ENCODE peak calls at places on chromosomes 16 and 17, in five cellular contexts. L, Q, O, U and Y are unnamed samples.
A peak's percentile ranks its signal among the peaks of the same experiment; 100 is the strongest.

GRCh38 chr17:17966399-17966798 is 5.8 kb downstream of the TOM1L2 start:
- DNase-seq in L (no peak), Q (no peak), O (no peak), U (no peak), Y (no peak)

GRCh38 chr16:57642368-57643135 is 14.1 kb downstream of the ADGRG1 start:
- DNase-seq in L (no peak), Q (no peak), O (no peak), U (no peak), Y (no peak)

GRCh38 chr16:78684040-78684611 is 584.7 kb downstream of the WWOX start:
- DNase-seq in L (no peak), Q (no peak), O (no peak), U (no peak), Y (peak; percentile 96)

GRCh38 chr16:31082368-31083045 is 6.2 kb downstream of the PRSS53 start:
- DNase-seq in L (no peak), Q (no peak), O (no peak), U (peak; percentile 15), Y (no peak)

GRCh38 chr16:11783319-11784047 is 13.6 kb downstream of the ZC3H7A start:
- DNase-seq in L (no peak), Q (no peak), O (no peak), U (no peak), Y (no peak)

GRCh38 chr16:84833142-84833495 is 13.3 kb downstream of the CRISPLD2 start:
- DNase-seq in L (no peak), Q (no peak), O (no peak), U (no peak), Y (no peak)

GRCh38 chr16:64990101-64990500 is 131.8 kb downstream of the CDH11 start:
- DNase-seq in L (no peak), Q (no peak), O (no peak), U (no peak), Y (no peak)

GRCh38 chr17:40331743-40332641 is 23.0 kb downstream of the RARA start:
- DNase-seq in L (no peak), Q (no peak), O (no peak), U (no peak), Y (no peak)

GRCh38 chr16:79348521-79349306 is 251.8 kb downstream of the MAF start:
- DNase-seq in L (no peak), Q (no peak), O (no peak), U (no peak), Y (no peak)

GRCh38 chr17:80251966-80252365 is 8.7 kb upstream of the RNF213 start:
- DNase-seq in L (no peak), Q (no peak), O (no peak), U (no peak), Y (no peak)

GRCh38 chr17:12545877-12546513 is 119.7 kb upstream of the MYOCD start:
- DNase-seq in L (peak; percentile 85), Q (peak; percentile 51), O (peak; percentile 27), U (peak; percentile 77), Y (peak; percentile 66)

GRCh38 chr17:42276359-42276608 is at the start of gene STAT5B:
- DNase-seq in L (peak; percentile 73), Q (peak; percentile 66), O (no peak), U (peak; percentile 66), Y (peak; percentile 60)

GRCh38 chr16:49940464-49941224 is 84.4 kb upstream of the CNEP1R1 start:
- DNase-seq in L (no peak), Q (no peak), O (no peak), U (no peak), Y (no peak)

GRCh38 chr17:7216242-7217112 is 3.2 kb downstream of the DLG4 start:
- DNase-seq in L (no peak), Q (no peak), O (no peak), U (no peak), Y (no peak)

GRCh38 chr16:71625113-71625850 is 702 bp upstream of the MARVELD3 start:
- DNase-seq in L (no peak), Q (no peak), O (no peak), U (no peak), Y (no peak)

GRCh38 chr16:71627631-71628236 is 1.8 kb downstream of the MARVELD3 start:
- DNase-seq in L (peak; percentile 53), Q (no peak), O (no peak), U (no peak), Y (no peak)

GRCh38 chr16:71626018-71626857 is at the start of gene MARVELD3:
- DNase-seq in L (peak; percentile 80), Q (no peak), O (peak; percentile 70), U (peak; percentile 94), Y (no peak)

GRCh38 chr16:71628810-71629209 is 2.8 kb downstream of the MARVELD3 start:
- DNase-seq in L (peak; percentile 63), Q (no peak), O (no peak), U (no peak), Y (peak; percentile 26)

DNA sequence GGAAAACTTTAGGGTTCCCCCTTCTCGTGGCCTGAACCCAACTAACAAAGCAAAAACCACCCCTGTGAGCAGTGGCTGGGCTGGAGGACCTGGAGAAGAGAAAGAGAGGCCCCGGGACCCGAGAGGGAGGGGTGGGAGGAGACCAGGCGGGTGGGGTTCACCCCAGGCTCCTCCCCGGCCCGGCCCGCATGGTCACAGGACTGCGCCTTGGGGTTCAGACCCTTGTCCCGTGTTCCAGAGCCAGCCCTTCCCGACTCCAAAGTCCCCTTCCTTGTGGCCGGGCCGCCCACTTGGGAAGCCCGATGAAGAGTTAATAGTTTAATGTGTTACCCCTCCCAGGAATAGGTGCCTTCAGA is 852 bp downstream of the MARVELD3 start:
- DNase-seq in L (peak; percentile 53), Q (no peak), O (no peak), U (peak; percentile 76), Y (no peak)
- H2BK120ac ChIP-seq in L (no peak overlapping the region), Q (peak overlapping the region; percentile 47), O (no peak overlapping the region), U (no peak overlapping the region), Y (no peak overlapping the region)

GRCh38 chr17:44198721-44199552 is 747 bp downstream of the ATXN7L3 start:
- DNase-seq in L (peak; percentile 66), Q (peak; percentile 65), O (no peak), U (peak; percentile 80), Y (peak; percentile 61)

GRCh38 chr17:44197107-44197506 is 2.6 kb downstream of the ATXN7L3 start:
- DNase-seq in L (no peak), Q (no peak), O (no peak), U (no peak), Y (no peak)

GRCh38 chr17:44197980-44198720 is 1.5 kb downstream of the ATXN7L3 start:
- DNase-seq in L (peak; percentile 42), Q (no peak), O (no peak), U (no peak), Y (peak; percentile 47)

GRCh38 chr17:44200478-44201155 is 933 bp upstream of the ATXN7L3 start:
- DNase-seq in L (peak; percentile 49), Q (no peak), O (no peak), U (no peak), Y (no peak)

DNA sequence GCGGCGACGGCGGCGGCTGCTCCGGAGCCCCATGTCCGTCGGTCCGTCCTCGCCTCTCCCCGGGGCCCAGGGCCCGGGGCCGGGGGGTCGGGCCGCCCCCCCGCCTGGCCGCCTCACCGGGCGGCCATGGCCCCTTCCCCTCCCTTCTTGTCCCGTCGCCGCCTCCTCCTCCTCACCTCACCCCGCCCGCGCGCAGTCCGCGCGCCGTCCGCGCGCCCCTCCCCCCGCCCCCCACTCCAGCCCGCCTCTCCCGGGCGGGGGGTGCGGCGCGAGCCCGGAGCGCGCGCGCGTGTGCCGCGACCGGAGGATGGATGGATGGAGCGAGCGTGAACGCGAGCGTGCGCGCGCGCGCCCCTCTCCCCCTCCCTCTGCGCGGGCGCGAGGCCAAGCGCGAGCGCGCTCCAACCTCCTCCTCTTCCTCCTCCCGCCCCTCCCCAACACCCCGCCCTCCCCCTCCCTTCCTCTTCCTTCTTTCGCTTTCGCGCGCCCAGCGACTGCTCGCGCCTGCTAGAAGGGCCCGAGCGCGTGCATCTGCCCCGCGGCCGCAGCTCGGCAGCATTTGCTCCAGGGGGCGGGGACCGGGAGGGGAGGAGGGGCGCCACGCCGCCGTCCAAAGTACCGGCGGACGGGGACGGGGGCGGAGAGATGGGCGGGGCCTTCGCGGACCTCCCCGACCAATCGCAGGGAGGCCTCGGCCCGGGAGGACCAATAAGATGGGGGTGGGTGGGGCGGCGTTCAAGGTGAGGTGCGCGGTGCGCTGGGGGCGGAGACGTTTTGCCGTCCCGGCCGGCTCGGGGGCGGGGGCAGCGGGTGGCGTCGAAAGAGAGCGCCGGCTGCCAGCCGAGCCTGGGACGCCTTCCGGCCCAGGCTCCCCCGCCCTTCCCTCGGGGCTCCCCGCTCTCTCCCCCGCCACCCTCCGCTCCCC is at the start of gene ATXN7L3:
- DNase-seq in L (peak; percentile 99), Q (peak; percentile 97), O (peak; percentile 92), U (peak; percentile 100), Y (peak; percentile 98)
- H2BK120ac ChIP-seq in L (peak within 1 kb of the TSS; percentile 62), Q (no peak within 1 kb of the TSS), O (no peak within 1 kb of the TSS), U (no peak within 1 kb of the TSS), Y (peak within 1 kb of the TSS; percentile 96)

GRCh38 chr17:67717624-67718324 is at the start of gene NOL11:
- DNase-seq in L (peak; percentile 99), Q (peak; percentile 99), O (peak; percentile 99), U (peak; percentile 100), Y (peak; percentile 98)

GRCh38 chr17:67716405-67716798 is 1.3 kb upstream of the NOL11 start:
- DNase-seq in L (no peak), Q (no peak), O (no peak), U (no peak), Y (no peak)

GRCh38 chr17:67713169-67713568 is 4.6 kb upstream of the NOL11 start:
- DNase-seq in L (no peak), Q (no peak), O (no peak), U (no peak), Y (no peak)

GRCh38 chr17:67717192-67717623 is 528 bp upstream of the NOL11 start:
- DNase-seq in L (no peak), Q (no peak), O (no peak), U (no peak), Y (no peak)

DNA sequence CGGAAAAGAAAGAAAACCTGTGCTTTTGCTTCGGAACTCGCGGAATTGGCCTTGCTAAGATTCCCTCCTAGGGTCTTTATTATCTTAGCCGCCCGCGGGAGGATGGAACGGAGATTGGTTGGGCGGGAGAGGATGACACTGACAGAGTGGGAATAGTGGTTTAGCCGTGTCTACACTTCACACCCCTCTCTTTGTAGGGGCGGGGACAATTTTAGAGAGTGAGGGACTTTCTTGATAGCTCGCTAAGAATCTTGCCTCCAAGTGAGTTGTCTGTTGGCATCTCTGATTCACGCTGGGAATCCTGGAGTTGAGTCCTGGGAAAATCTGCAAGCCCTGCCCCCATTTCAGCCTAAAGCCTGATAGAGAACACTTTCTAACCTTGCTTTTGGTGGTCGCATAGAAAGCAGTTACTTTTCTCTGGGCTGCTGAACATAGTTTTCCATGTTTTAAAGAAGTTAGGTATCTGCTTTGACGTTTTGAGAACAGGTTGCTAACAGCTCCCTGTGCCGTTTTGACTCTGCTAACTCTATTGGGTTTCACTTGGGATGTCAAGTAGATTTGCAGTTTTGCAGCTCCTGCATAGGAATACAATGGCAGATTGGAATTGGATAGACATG is 697 bp downstream of the NOL11 start:
- DNase-seq in L (peak; percentile 83), Q (no peak), O (no peak), U (peak; percentile 43), Y (peak; percentile 80)
- H2BK120ac ChIP-seq in L (no peak overlapping the region), Q (no peak overlapping the region), O (no peak overlapping the region), U (no peak overlapping the region), Y (no peak overlapping the region)

GRCh38 chr17:59829217-59830006 is 63.3 kb downstream of the TUBD1 start:
- DNase-seq in L (peak; percentile 86), Q (no peak), O (no peak), U (no peak), Y (peak; percentile 98)
- H2BK120ac ChIP-seq in L (no peak overlapping the region), Q (no peak overlapping the region), O (no peak overlapping the region), U (no peak overlapping the region), Y (no peak overlapping the region)